ENCODE peak calls at places on chromosomes 13 and 19, in ten cellular contexts. B is K562, D is spleen, J is esophagus muscularis mucosa, X is sigmoid colon, Q is transverse colon, T is GM23338, V is H1, A is HCT116, L is GM12878. R is an unnamed sample. For H3K4me1, the result is how much of the 10 kb centered on the place peaks cover.

GRCh38 chr19:54302252-54302651 is 10.7 kb downstream of the LILRA5 start:
- DNase-seq in B (no peak), V (no peak), A (no peak), X (no peak), J (no peak), D (no peak), T (no peak), L (no peak), Q (no peak), R (no peak)

GRCh38 chr19:47505506-47505905 is 9.4 kb downstream of the NAPA start:
- DNase-seq in V (no peak), A (no peak), Q (no peak), T (no peak), X (no peak), J (no peak), L (no peak), D (no peak), B (no peak), R (no peak)

GRCh38 chr19:27392027-27392632 is 1820.8 kb downstream of the UQCRFS1 start:
- DNase-seq in V (no peak), J (no peak), L (no peak), A (no peak), B (no peak), Q (no peak), T (no peak), X (no peak), D (peak), R (peak)

GRCh38 chr19:44182145-44182544 is 17.2 kb downstream of the ZNF226 start:
- DNase-seq in J (no peak), Q (no peak), D (no peak), X (no peak), T (no peak), L (no peak), A (no peak), V (no peak), B (no peak), R (no peak)

GRCh38 chr19:43594710-43595604 is 977 bp downstream of the IRGQ start:
- DNase-seq in L (no peak), B (peak), Q (peak), D (peak), A (peak), T (peak), V (peak), J (no peak), X (peak), R (no peak)

GRCh38 chr19:15124572-15125231 is 17.5 kb downstream of the SYDE1 start:
- DNase-seq in D (no peak), B (no peak), X (peak), Q (peak), T (peak), A (no peak), J (no peak), L (no peak), V (no peak), R (no peak)

GRCh38 chr13:39836038-39836437 is 180.6 kb downstream of the COG6 start:
- DNase-seq in J (no peak), V (no peak), B (no peak), D (no peak), X (no peak), Q (no peak), A (no peak), L (no peak), T (peak), R (no peak)

GRCh38 chr13:98476106-98476505 is 100.8 kb downstream of the STK24 start:
- DNase-seq in T (peak), X (no peak), Q (no peak), D (no peak), L (no peak), B (no peak), J (no peak), V (no peak), A (no peak), R (no peak)

GRCh38 chr13:98142427-98143156 is at the start of gene FARP1:
- DNase-seq in L (no peak), T (peak), J (no peak), V (peak), D (peak), A (peak), X (peak), Q (peak), B (peak), R (no peak)

GRCh38 chr19:13005861-13006370 is 10.6 kb downstream of the NFIX start:
- DNase-seq in T (no peak), B (no peak), V (no peak), X (no peak), Q (no peak), L (no peak), A (no peak), J (no peak), D (no peak), R (no peak)

GRCh38 chr13:100461309-100462035 is 127.1 kb downstream of the GGACT start:
- DNase-seq in J (no peak), T (peak), V (no peak), X (no peak), D (no peak), Q (no peak), L (no peak), B (no peak), A (no peak), R (no peak)

GRCh38 chr13:109336730-109337129 is 449.7 kb downstream of the IRS2 start:
- DNase-seq in B (no peak), L (no peak), Q (no peak), V (no peak), A (no peak), X (no peak), D (no peak), T (no peak), J (no peak), R (no peak)

GRCh38 chr19:3608750-3609322 is 2.2 kb upstream of the TBXA2R start:
- DNase-seq in Q (no peak), L (no peak), T (no peak), J (no peak), V (no peak), B (peak), D (no peak), A (no peak), X (no peak), R (no peak)

GRCh38 chr19:32675720-32676185 is at the start of gene RGS9BP:
- DNase-seq in T (peak), V (peak), J (no peak), L (no peak), A (no peak), Q (peak), D (peak), X (peak), B (peak), R (no peak)

GRCh38 chr13:98285317-98285716 is 108.2 kb upstream of the RNF113B start:
- DNase-seq in B (no peak), J (no peak), T (no peak), A (no peak), Q (no peak), X (no peak), L (no peak), V (no peak), D (no peak), R (no peak)

GRCh38 chr13:23688336-23688735 is 118.1 kb downstream of the TNFRSF19 start:
- DNase-seq in T (no peak), B (no peak), D (no peak), Q (no peak), J (peak), X (no peak), L (no peak), A (no peak), V (no peak), R (no peak)

GRCh38 chr19:45952691-45953505 is 20.8 kb downstream of the NOVA2 start:
- DNase-seq in T (peak), J (no peak), A (no peak), X (no peak), B (peak), V (peak), L (no peak), Q (peak), D (peak), R (no peak)

GRCh38 chr19:18495204-18495911 is 26.5 kb downstream of the ELL start:
- DNase-seq in B (no peak), T (no peak), V (no peak), J (no peak), X (no peak), A (no peak), D (peak), Q (no peak), L (no peak), R (no peak)

GRCh38 chr19:44847144-44848035 is 1.3 kb downstream of the NECTIN2 start:
- DNase-seq in T (peak), L (no peak), V (peak), D (peak), A (peak), X (peak), J (no peak), Q (peak), B (peak), R (no peak)

GRCh38 chr13:31409678-31410356 is 210.0 kb downstream of the B3GLCT start:
- DNase-seq in J (peak), A (no peak), T (peak), B (no peak), L (no peak), X (no peak), D (no peak), V (no peak), Q (no peak), R (no peak)

GRCh38 chr13:84574851-84575250 is 692.6 kb upstream of the SLITRK1 start:
- DNase-seq in J (no peak), T (no peak), V (no peak), X (no peak), L (no peak), A (no peak), Q (no peak), B (no peak), D (no peak), R (no peak)

GRCh38 chr19:33143897-33144405 is 12.0 kb downstream of the WDR88 start:
- DNase-seq in D (peak), J (no peak), V (peak), T (peak), L (no peak), A (peak), B (peak), X (peak), Q (peak), R (no peak)

GRCh38 chr13:49549289-49549688 is 36.1 kb downstream of the RCBTB1 start:
- DNase-seq in D (no peak), L (no peak), T (peak), V (peak), X (no peak), J (no peak), Q (no peak), A (no peak), B (no peak), R (no peak)

GRCh38 chr19:5628919-5629481 is 6.1 kb downstream of the SAFB start:
- DNase-seq in D (peak), V (no peak), B (no peak), A (no peak), T (no peak), Q (no peak), J (no peak), L (no peak), X (no peak), R (no peak)

GRCh38 chr19:39167461-39168257 is 29.1 kb upstream of the NCCRP1 start:
- DNase-seq in L (no peak), T (peak), A (no peak), V (no peak), B (no peak), J (no peak), D (no peak), Q (peak), X (no peak), R (no peak)

GRCh38 chr13:85197431-85197830 is 601.8 kb downstream of the SLITRK6 start:
- DNase-seq in A (no peak), X (no peak), D (no peak), L (no peak), Q (no peak), J (no peak), B (no peak), V (no peak), T (no peak), R (no peak)

GRCh38 chr19:45558399-45558878 is 26.2 kb downstream of the OPA3 start:
- DNase-seq in Q (peak), T (peak), B (peak), X (no peak), D (peak), V (peak), J (no peak), L (no peak), A (peak), R (no peak)

GRCh38 chr13:30108913-30109237 is 198.5 kb downstream of the KATNAL1 start:
- DNase-seq in A (no peak), B (no peak), L (no peak), X (no peak), V (no peak), D (no peak), Q (peak), T (no peak), J (no peak), R (no peak)

GRCh38 chr19:15454371-15454800 is 4.6 kb upstream of the WIZ start:
- DNase-seq in D (no peak), T (no peak), V (no peak), J (no peak), A (no peak), Q (no peak), L (no peak), B (no peak), X (no peak), R (no peak)

GRCh38 chr13:91112191-91112579 is 235.3 kb upstream of the MIR17HG start:
- DNase-seq in A (no peak), B (no peak), Q (no peak), T (no peak), J (no peak), L (no peak), D (no peak), X (no peak), V (no peak), R (no peak)

GRCh38 chr13:31970237-31970930 is 61.2 kb upstream of the FRY start:
- DNase-seq in B (no peak), D (no peak), L (no peak), A (no peak), X (no peak), J (no peak), Q (no peak), V (no peak), T (no peak), R (no peak)

GRCh38 chr13:36072536-36072935 is 58.6 kb downstream of the DCLK1 start:
- DNase-seq in T (no peak), L (no peak), B (no peak), V (no peak), J (no peak), X (no peak), Q (no peak), A (no peak), D (no peak), R (no peak)

GRCh38 chr13:104779311-104779710 is 1713.1 kb upstream of the SLC10A2 start:
- DNase-seq in Q (no peak), A (no peak), L (no peak), V (no peak), D (no peak), X (no peak), B (no peak), T (peak), J (no peak), R (no peak)

GRCh38 chr13:113152894-113153809 is 5.3 kb upstream of the PROZ start:
- DNase-seq in X (peak), D (peak), B (peak), L (no peak), V (peak), Q (peak), A (no peak), T (peak), J (no peak), R (peak)

GRCh38 chr13:80340643-80341097 is 256 bp downstream of the SPRY2 start:
- DNase-seq in A (no peak), V (no peak), D (no peak), Q (no peak), L (no peak), J (no peak), B (no peak), X (peak), T (no peak), R (no peak)

GRCh38 chr13:80339841-80340642 is 884 bp downstream of the SPRY2 start:
- DNase-seq in Q (peak), J (no peak), A (no peak), V (peak), X (peak), B (peak), L (no peak), D (peak), T (peak), R (no peak)

GRCh38 chr13:80339578-80339840 is 1.4 kb downstream of the SPRY2 start:
- DNase-seq in V (no peak), B (no peak), T (peak), D (no peak), L (no peak), X (no peak), J (no peak), A (no peak), Q (no peak), R (no peak)

GRCh38 chr13:80337706-80338105 is 3.2 kb downstream of the SPRY2 start:
- DNase-seq in A (no peak), J (no peak), Q (no peak), V (no peak), X (no peak), B (no peak), L (no peak), T (no peak), D (no peak), R (no peak)

GRCh38 chr13:80338781-80339577 is 1.9 kb downstream of the SPRY2 start:
- DNase-seq in X (peak), D (peak), J (peak), L (no peak), A (no peak), V (peak), B (peak), Q (peak), T (peak), R (peak)
- H3K4me1 ChIP-seq in X (under half), D (under half), J (under half), L (under half), A (under half), V (under half), B (under half), Q (under half), T (under half), R (half or more)

GRCh38 chr19:48750351-48750750 is 2.1 kb downstream of the FUT1 start:
- DNase-seq in L (no peak), A (no peak), Q (no peak), T (no peak), V (no peak), D (no peak), J (no peak), B (no peak), X (no peak), R (no peak)

GRCh38 chr19:48750771-48751504 is 1.5 kb downstream of the FUT1 start:
- DNase-seq in J (no peak), X (no peak), B (no peak), V (no peak), A (no peak), Q (no peak), T (no peak), L (no peak), D (no peak), R (no peak)

GRCh38 chr19:48751835-48752510 is 468 bp downstream of the FUT1 start:
- DNase-seq in L (no peak), V (no peak), D (no peak), J (no peak), Q (no peak), X (no peak), B (no peak), A (peak), T (peak), R (no peak)

GRCh38 chr19:48754950-48755645 is at the start of gene FGF21:
- DNase-seq in X (no peak), Q (no peak), B (no peak), A (no peak), J (no peak), D (no peak), V (no peak), T (peak), L (no peak), R (no peak)

DNA sequence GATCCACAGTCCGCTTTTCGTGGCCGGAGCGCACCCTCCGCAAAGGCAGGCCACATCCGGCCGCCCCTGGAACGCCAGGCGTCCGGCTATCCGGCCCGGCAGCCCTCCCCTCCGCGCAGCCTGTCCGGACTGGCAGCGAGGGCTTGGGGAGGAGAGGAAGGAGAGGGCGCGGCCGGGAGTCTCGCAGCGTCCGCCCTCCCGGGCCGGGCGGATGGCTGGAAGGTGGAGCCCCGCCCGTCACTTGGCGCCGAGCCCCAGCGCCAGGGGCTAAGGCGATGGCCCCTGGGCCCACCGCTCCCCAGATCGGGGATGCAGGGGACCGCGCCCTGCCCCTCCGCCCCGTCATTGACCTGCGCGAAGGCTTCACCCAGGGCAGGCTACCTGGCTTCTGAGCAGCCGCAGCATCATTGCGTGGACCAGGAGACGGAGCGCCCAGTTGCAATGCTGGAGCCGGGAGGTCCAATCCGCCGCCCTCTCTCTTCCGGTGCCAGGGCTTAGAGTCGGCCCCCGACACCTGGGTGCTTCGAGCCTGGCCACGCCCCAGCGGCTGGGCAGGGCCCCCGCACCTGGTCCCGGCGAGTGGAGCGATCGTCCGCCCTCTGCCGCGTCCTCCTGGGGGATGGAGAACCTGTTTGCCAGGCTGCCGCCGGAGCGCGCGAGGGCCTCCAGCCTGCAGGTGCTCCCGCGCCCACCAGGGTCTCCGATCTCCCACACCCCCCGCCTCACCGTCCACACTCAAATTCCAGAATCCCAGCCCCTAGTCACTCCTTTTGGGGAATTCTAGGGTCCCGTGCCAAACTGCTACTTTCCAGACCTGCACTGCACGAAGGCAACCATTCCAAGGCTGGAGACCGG is at the start of gene FUT1:
- DNase-seq in L (no peak), D (peak), A (peak), B (peak), V (peak), Q (peak), X (peak), J (no peak), T (peak), R (no peak)
- TF ChIP-seq CTCF in L (no peak), D (no peak), A (no peak), B (no peak), V (peak), Q (no peak), X (no peak), J (no peak), T (no peak), R (no peak)

DNA sequence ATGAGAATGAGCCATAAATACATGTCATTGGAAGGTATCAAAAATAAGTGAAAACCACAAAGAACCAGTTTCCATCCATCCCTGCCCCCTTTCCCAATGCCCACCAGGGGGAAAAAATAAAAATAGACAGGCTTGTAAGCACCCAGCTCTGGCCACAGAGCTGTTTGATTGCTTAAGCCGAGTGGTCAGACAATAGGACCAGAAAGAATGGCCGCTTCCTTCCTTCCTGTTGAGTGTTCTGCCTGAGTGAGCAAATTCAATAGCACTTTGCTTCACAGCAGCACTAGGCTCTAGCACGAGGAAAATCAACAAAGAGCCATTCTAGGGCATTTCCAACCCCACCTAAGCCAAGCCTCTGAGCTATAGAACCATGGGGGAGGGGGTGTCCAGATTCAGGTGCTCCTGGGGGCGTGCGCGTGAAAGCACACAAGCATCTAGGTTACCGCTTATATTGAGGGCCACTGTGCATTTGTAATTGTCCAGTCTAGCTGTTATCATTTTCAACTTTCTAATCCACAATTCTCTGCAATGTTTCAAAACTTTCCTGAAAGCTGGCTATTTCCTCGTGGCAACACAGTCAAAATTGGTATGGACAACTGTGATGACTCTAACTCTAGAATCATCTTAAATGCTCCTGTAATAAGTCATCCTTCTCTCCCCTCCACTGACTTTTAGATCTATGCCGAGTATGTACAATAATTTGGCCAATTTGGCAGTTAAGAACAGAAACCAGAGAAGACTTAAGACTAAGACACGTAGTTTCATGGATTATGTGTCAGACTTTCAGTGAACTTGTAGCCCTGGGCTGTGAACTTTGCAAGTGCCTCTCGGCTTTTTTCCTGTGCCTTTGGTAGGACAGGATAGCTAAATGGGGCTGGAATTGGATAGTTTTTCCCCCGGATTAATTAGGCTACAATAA is 64.3 kb downstream of the SPRY2 start:
- DNase-seq in A (no peak), X (no peak), D (no peak), L (no peak), T (peak), B (no peak), Q (no peak), J (peak), V (no peak), R (no peak)
- TF ChIP-seq POLR2AphosphoS5 in A (no peak), X (no peak), D (no peak), L (no peak), T (no peak), B (no peak), Q (no peak), J (no peak), V (no peak), R (no peak)

DNA sequence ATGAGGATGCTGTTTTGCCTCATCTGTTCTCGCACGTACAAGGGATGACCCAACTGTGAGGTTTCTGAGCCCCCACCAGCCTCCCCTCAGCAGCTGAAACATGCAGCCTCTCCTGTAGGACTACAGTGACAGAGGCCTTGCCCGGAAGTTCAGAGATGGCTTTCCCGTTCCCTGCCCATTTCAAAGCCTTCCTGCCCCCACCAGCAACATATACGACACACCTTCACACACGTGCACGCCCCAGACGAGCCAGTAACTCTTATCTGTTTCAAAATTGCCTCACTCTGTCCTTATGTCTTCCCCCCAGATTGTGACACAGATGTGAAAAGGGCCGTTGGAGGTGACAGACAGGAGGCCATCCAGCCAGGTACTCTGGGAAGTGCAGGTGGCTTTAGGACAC is 95.8 kb downstream of the RAB20 start:
- DNase-seq in J (no peak), T (no peak), A (no peak), D (no peak), Q (no peak), L (no peak), X (no peak), B (no peak), V (no peak), R (no peak)
- H3K4me1 ChIP-seq in J (under half), T (under half), A (under half), D (under half), Q (under half), L (under half), X (under half), B (under half), V (under half), R (under half)

R was measured in vagina.